ENCODE peak calls at places on chromosome 18, in eight cellular contexts. R is lower lobe of right lung, Z is PC-9, O is glutamatergic neuron, H is lower leg skin, A is ovary, Y is cardiac fibroblast, F is GM23338. G is an unnamed sample.

GRCh38 chr18:23330423-23330822 is 122.7 kb upstream of the RIOK3 start:
- DNase-seq in R (peak; percentile 55), Z (no peak), O (no peak), H (no peak), A (no peak), Y (no peak), F (no peak), G (no peak)

GRCh38 chr18:6414723-6415362 is at the start of gene L3MBTL4:
- DNase-seq in R (peak; percentile 74), Z (no peak), O (no peak), H (peak; percentile 88), A (peak; percentile 58), Y (no peak), F (peak; percentile 63), G (peak; percentile 74)

GRCh38 chr18:57959278-57959677 is 84.7 kb upstream of the NEDD4L start:
- DNase-seq in R (peak; percentile 57), Z (peak; percentile 40), O (no peak), H (no peak), A (no peak), Y (peak; percentile 72), F (peak; percentile 62), G (peak; percentile 77)

GRCh38 chr18:60372598-60372997 is at the start of gene MC4R:
- DNase-seq in R (no peak), Z (no peak), O (peak; percentile 53), H (no peak), A (no peak), Y (peak; percentile 31), F (peak; percentile 36), G (peak; percentile 71)

GRCh38 chr18:48017625-48018024 is 87.2 kb upstream of the SMAD2 start:
- DNase-seq in R (no peak), Z (no peak), O (no peak), H (peak; percentile 58), A (no peak), Y (no peak), F (no peak), G (peak; percentile 5)

GRCh38 chr18:79945118-79946042 is 6.1 kb downstream of the SLC66A2 start:
- DNase-seq in R (peak; percentile 36), Z (no peak), O (peak; percentile 53), H (peak; percentile 75), A (no peak), Y (no peak), F (no peak), G (peak; percentile 53)

GRCh38 chr18:7684966-7685365 is 117.8 kb downstream of the PTPRM start:
- DNase-seq in R (no peak), Z (no peak), O (no peak), H (no peak), A (no peak), Y (no peak), F (no peak), G (no peak)

GRCh38 chr18:59821983-59822382 is 77.8 kb upstream of the PMAIP1 start:
- DNase-seq in R (no peak), Z (no peak), O (no peak), H (no peak), A (no peak), Y (peak; percentile 48), F (no peak), G (no peak)

GRCh38 chr18:21489919-21490495 is 110.5 kb downstream of the ESCO1 start:
- DNase-seq in R (no peak), Z (no peak), O (no peak), H (peak; percentile 69), A (no peak), Y (no peak), F (no peak), G (no peak)

GRCh38 chr18:21490745-21491144 is 109.8 kb downstream of the ESCO1 start:
- DNase-seq in R (no peak), Z (no peak), O (no peak), H (peak; percentile 73), A (no peak), Y (no peak), F (no peak), G (no peak)

GRCh38 chr18:21486905-21487437 is 113.5 kb downstream of the ESCO1 start:
- DNase-seq in R (no peak), Z (no peak), O (no peak), H (no peak), A (no peak), Y (no peak), F (no peak), G (no peak)

GRCh38 chr18:21484851-21485636 is 115.5 kb downstream of the ESCO1 start:
- DNase-seq in R (no peak), Z (no peak), O (no peak), H (no peak), A (no peak), Y (peak; percentile 34), F (no peak), G (no peak)

DNA sequence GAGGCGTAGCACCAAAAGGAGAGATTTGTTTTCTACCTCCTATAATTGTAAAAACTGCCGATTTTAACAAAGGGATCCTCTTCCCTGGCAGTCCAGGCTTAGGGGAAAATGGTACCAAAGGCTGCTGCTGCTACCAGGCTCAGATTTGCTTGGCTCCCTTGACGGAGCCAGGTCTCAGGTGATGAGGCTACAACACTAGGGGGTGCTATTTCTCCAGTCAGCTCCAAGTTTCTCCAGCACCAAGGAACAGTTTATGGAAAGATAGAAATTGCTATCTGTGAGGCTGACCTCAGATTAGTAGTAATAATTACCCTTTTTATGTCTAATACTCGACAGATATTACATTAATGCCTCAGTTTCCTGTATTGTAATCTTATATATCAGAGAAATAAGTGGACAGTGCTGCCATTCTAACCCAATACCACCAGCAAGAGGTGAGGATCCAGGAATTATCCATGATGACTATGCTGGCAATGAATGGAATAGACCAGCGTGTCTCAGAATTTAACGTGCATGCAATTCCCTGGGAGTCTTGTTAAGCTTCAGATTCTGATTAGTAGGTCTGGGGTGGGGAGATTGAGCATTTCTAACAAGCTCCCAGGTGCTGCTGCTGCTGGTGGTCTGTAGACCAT is 111.3 kb downstream of the ESCO1 start:
- DNase-seq in R (no peak), Z (no peak), O (peak; percentile 49), H (peak; percentile 31), A (no peak), Y (peak; percentile 77), F (peak; percentile 90), G (peak; percentile 84)
- TF ChIP-seq CTCF in R (peak; percentile 74), Z (peak; percentile 56), O (peak; percentile 80), H (no peak), A (peak; percentile 15), Y (peak; percentile 83), F (peak; percentile 94), G (peak; percentile 92)

GRCh38 chr18:74062037-74062436 is 85.6 kb downstream of the FBXO15 start:
- DNase-seq in R (no peak), Z (no peak), O (no peak), H (no peak), A (no peak), Y (no peak), F (no peak), G (no peak)

GRCh38 chr18:74063552-74063951 is 84.1 kb downstream of the FBXO15 start:
- DNase-seq in R (no peak), Z (no peak), O (no peak), H (no peak), A (no peak), Y (no peak), F (no peak), G (no peak)

GRCh38 chr18:74064510-74064909 is 83.1 kb downstream of the FBXO15 start:
- DNase-seq in R (no peak), Z (no peak), O (no peak), H (no peak), A (no peak), Y (no peak), F (no peak), G (no peak)

GRCh38 chr18:74065366-74065765 is 82.3 kb downstream of the FBXO15 start:
- DNase-seq in R (no peak), Z (no peak), O (no peak), H (no peak), A (no peak), Y (no peak), F (no peak), G (no peak)

GRCh38 chr18:74063023-74063422 is 84.6 kb downstream of the FBXO15 start:
- DNase-seq in R (no peak), Z (no peak), O (no peak), H (no peak), A (no peak), Y (no peak), F (peak; percentile 26), G (no peak)
- TF ChIP-seq CTCF in R (no peak), Z (no peak), O (peak; percentile 18), H (no peak), A (no peak), Y (no peak), F (peak; percentile 11), G (no peak)

GRCh38 chr18:42271656-42272355 is 316.8 kb downstream of the PIK3C3 start:
- DNase-seq in R (no peak), Z (no peak), O (no peak), H (no peak), A (no peak), Y (no peak), F (no peak), G (no peak)

GRCh38 chr18:42275949-42276730 is 321.1 kb downstream of the PIK3C3 start:
- DNase-seq in R (no peak), Z (no peak), O (no peak), H (no peak), A (no peak), Y (no peak), F (no peak), G (no peak)

GRCh38 chr18:42268793-42269192 is 313.8 kb downstream of the PIK3C3 start:
- DNase-seq in R (no peak), Z (no peak), O (peak; percentile 53), H (no peak), A (no peak), Y (no peak), F (no peak), G (no peak)

GRCh38 chr18:42275138-42275535 is 320.1 kb downstream of the PIK3C3 start:
- DNase-seq in R (no peak), Z (no peak), O (no peak), H (no peak), A (no peak), Y (no peak), F (no peak), G (no peak)

DNA sequence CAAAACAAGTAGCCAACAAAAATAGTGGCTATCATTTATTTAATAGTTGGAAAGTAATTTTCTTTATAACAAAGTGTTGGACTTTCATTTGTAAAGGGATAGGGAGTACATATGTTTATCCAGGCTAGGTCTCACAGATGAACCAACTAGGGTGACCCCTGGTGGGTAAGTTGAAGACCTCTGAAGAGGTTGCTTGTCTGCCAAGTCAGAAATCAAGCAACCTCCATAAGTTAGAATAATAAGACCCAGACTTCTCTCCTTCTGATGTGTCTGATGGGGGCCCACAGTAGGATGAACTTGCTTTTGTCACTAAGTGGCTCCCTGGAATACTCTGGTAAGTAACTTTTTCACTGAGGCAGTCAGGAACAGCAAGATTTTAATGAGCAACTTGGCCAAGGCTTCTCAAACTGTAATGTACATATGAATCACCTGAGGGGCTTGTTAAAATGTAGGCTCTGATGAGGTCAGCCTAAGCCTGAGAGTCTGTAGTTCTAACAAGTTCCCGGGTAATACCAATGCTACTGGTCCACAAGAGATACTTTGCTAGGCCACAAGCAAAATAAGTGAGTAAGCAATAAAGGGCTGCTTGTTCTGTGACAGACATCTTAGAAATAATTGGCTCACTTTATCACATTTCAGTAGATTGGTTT is 319.6 kb downstream of the PIK3C3 start:
- DNase-seq in R (no peak), Z (no peak), O (no peak), H (no peak), A (no peak), Y (peak; percentile 23), F (peak; percentile 55), G (peak; percentile 62)
- TF ChIP-seq CTCF in R (no peak), Z (no peak), O (peak; percentile 25), H (no peak), A (no peak), Y (peak; percentile 5), F (peak; percentile 59), G (peak; percentile 76)

DNA sequence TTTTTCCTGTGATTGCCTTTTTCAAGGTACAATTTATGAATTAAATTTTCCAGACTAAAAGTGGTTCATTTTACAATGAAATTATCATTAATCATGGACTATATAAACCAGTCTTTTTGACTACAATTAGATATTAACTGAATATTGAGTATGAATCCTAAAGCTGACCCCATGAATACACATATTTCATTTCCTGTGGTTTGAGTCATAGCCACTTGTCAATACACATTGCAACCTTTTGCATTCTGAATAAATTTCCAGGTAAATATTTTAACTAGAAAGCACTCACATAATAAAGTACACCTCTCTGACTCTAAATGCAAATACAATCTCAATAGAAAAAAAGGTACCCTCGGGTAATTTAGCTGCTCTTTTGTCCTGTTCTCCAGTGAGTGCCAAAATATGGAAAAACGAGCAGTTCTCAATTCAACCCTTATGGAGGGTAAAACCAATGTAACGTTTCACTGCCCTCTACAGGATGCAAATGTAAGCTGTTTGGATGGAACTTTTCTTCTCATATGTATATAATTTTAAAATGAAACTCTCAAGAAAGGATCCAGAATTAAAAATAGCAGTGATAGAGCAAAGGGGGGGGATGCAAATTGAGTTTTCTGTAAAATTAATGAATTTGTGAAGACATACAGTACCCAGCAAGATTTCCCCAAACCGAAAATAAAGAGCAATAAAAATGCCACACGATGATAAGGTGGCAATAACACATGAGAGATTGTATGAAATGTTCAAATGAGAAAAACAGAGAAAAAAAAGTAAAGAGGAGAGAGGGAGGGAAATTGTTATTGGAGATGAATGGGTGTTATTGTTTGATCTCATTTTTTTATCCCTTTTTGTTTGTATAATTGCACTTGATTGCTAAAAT is 1795.7 kb upstream of the PIK3C3 start:
- DNase-seq in R (no peak), Z (no peak), O (no peak), H (no peak), A (no peak), Y (peak; percentile 65), F (peak; percentile 71), G (no peak)
- TF ChIP-seq CTCF in R (peak; percentile 31), Z (peak; percentile 69), O (peak; percentile 70), H (no peak), A (no peak), Y (peak; percentile 62), F (peak; percentile 83), G (peak; percentile 85)

G was measured in endodermal cell.